ENCODE peak calls at places on chromosomes 2 and 18, in six cellular contexts. H, S, D, X, Z and M are unnamed samples.
A peak's percentile ranks its signal among the peaks of the same experiment; 100 is the strongest.

GRCh38 chr2:113248997-113249770 is 29.5 kb downstream of the PAX8 start:
- DNase-seq in H (peak; percentile 43), S (peak; percentile 23), D (peak; percentile 72), X (peak; percentile 77), Z (peak; percentile 72), M (peak; percentile 81)

GRCh38 chr2:237475704-237476107 is 11.3 kb upstream of the MLPH start:
- DNase-seq in H (no peak), S (no peak), D (no peak), X (no peak), Z (no peak), M (peak; percentile 16)

GRCh38 chr18:50508228-50508627 is 51.7 kb upstream of the MAPK4 start:
- DNase-seq in H (no peak), S (no peak), D (no peak), X (no peak), Z (no peak), M (no peak)

GRCh38 chr2:102522169-102522568 is 49.1 kb downstream of the SLC9A4 start:
- DNase-seq in H (no peak), S (no peak), D (no peak), X (no peak), Z (no peak), M (no peak)

GRCh38 chr2:227796044-227796780 is 17.4 kb upstream of the CCL20 start:
- DNase-seq in H (no peak), S (no peak), D (no peak), X (no peak), Z (peak; percentile 61), M (no peak)

GRCh38 chr2:231238694-231239093 is 40.3 kb downstream of the ARMC9 start:
- DNase-seq in H (no peak), S (no peak), D (no peak), X (no peak), Z (no peak), M (peak; percentile 57)

GRCh38 chr2:207012461-207012860 is 73.1 kb downstream of the CPO start:
- DNase-seq in H (no peak), S (no peak), D (no peak), X (no peak), Z (no peak), M (no peak)

GRCh38 chr2:113167115-113167932 is 6.4 kb upstream of the PSD4 start:
- DNase-seq in H (no peak), S (no peak), D (no peak), X (no peak), Z (peak; percentile 93), M (no peak)

GRCh38 chr2:12262681-12263436 is 453.9 kb upstream of the TRIB2 start:
- DNase-seq in H (no peak), S (no peak), D (no peak), X (no peak), Z (no peak), M (no peak)

GRCh38 chr2:107013884-107014283 is 127.9 kb upstream of the ST6GAL2 start:
- DNase-seq in H (no peak), S (no peak), D (no peak), X (no peak), Z (no peak), M (no peak)

GRCh38 chr18:60549338-60549960 is 176.9 kb upstream of the MC4R start:
- DNase-seq in H (peak; percentile 15), S (no peak), D (peak; percentile 59), X (peak; percentile 43), Z (peak; percentile 44), M (peak; percentile 10)

GRCh38 chr2:149894760-149895159 is 307.2 kb upstream of the MMADHC start:
- DNase-seq in H (no peak), S (no peak), D (peak; percentile 94), X (no peak), Z (no peak), M (no peak)

GRCh38 chr2:241547781-241548450 is 10.6 kb upstream of the BOK start:
- DNase-seq in H (no peak), S (no peak), D (no peak), X (no peak), Z (no peak), M (no peak)

GRCh38 chr2:36352024-36352398 is 3.6 kb upstream of the CRIM1 start:
- DNase-seq in H (no peak), S (peak; percentile 16), D (peak; percentile 20), X (peak; percentile 67), Z (peak; percentile 68), M (peak; percentile 32)

GRCh38 chr18:6414118-6414722 is 491 bp downstream of the L3MBTL4 start:
- DNase-seq in H (no peak), S (no peak), D (no peak), X (peak; percentile 85), Z (peak; percentile 22), M (no peak)
- TF ChIP-seq GABPA in H (no peak), S (no peak), D (no peak), X (no peak), Z (no peak), M (no peak)

DNA sequence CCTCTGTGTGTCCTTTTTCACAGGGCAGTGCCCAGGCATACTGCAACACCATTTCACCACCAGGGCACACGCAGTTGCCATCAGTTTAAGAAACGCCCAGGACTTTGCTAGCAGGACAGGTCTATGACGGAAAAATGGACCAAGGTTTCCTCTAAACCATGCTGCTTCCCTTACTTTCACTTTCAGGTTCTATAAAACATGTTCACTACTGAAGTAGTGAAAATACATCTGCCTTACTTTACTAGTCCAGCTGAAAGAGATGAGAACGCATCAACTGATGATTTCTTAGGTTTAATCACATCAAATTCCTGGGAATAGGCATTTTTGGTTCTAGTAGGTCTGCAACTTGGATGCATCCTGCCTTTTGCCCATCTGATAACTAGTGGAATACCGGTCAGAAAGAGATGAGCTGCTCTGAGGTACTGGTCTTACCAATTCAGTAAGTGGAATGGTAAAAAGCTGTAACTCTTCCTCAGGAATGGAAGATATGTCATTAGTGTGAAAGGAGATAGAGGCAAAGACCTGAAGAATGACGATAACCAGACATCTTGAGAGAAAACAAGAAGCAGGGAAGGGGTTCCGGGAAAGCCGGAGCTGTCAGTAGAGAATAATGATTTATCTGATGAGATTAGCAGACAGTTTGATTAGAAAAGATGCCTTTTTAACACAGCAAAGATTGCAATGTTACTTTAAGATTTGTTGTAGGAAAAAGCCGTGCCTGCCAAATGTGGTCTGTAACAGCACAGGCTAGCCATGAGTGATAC is 110.3 kb downstream of the TCF4 start:
- DNase-seq in H (no peak), S (peak; percentile 4), D (peak; percentile 16), X (no peak), Z (no peak), M (no peak)
- TF ChIP-seq GABPA in H (no peak), S (no peak), D (no peak), X (no peak), Z (no peak), M (no peak)

DNA sequence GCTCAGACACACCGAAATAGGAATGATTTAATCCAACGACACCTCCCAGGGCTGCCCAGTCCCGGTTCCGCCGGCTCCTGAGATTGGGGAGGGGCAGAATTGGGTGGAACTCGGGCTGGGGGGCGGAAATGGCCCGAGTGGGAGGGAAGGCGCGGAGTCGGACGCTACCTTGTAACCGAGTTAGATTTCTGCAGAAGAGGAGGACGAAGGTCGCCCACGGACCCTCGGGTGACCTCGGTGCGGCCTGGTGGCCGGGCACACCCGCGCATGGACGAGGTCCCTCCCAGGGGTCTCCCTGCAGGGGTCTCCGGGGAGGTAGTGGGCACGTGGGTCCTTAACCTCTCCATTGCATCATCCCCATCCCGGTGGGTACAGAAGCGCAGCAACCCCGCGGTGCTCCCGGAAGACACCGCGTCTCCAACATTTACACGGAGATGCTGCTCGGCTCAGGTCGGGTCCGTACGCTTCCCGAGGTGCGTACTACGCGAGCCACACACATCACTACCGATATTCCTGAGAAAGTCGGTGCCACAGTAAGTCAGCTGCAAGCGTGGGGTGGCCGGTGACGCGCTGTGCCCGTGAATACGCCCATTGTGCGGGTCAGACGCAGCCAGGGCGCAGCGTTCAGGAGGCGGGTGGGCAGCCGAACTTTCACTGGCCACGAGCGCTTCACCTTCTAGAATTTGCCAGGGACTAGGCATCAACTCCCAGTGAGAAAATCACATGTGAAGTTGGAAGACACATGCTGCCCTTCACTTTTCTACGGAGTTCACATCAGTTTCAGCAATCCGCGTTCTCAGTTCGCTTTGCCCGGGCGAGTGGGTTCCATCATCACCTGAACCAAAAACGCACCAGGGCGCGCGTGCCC is 3.0 kb downstream of the ZNF516 start:
- DNase-seq in H (no peak), S (no peak), D (peak; percentile 29), X (peak; percentile 51), Z (no peak), M (no peak)
- TF ChIP-seq GABPA in H (no peak), S (no peak), D (no peak), X (no peak), Z (no peak), M (no peak)

GRCh38 chr2:120319135-120319534 is 26.8 kb upstream of the INHBB start:
- DNase-seq in H (no peak), S (no peak), D (no peak), X (no peak), Z (no peak), M (no peak)
- TF ChIP-seq GABPA in H (no peak), S (no peak), D (no peak), X (no peak), Z (no peak), M (no peak)

GRCh38 chr2:189797902-189798301 is 13.7 kb downstream of the PMS1 start:
- DNase-seq in H (no peak), S (no peak), D (no peak), X (no peak), Z (no peak), M (no peak)

GRCh38 chr2:189802396-189802912 is 18.2 kb downstream of the PMS1 start:
- DNase-seq in H (no peak), S (no peak), D (no peak), X (no peak), Z (no peak), M (no peak)

GRCh38 chr2:189798312-189799029 is 14.2 kb downstream of the PMS1 start:
- DNase-seq in H (no peak), S (peak; percentile 25), D (peak; percentile 9), X (peak; percentile 21), Z (peak; percentile 24), M (no peak)

GRCh38 chr2:189799531-189799930 is 15.3 kb downstream of the PMS1 start:
- DNase-seq in H (no peak), S (no peak), D (no peak), X (no peak), Z (no peak), M (no peak)

GRCh38 chr2:189799030-189799331 is 14.7 kb downstream of the PMS1 start:
- DNase-seq in H (no peak), S (no peak), D (no peak), X (no peak), Z (no peak), M (no peak)
- TF ChIP-seq GABPA in H (no peak), S (no peak), D (no peak), X (no peak), Z (no peak), M (no peak)

GRCh38 chr2:45127891-45128290 is 118.6 kb upstream of the SIX2 start:
- DNase-seq in H (no peak), S (no peak), D (no peak), X (no peak), Z (no peak), M (no peak)

GRCh38 chr2:45130758-45131157 is 121.5 kb upstream of the SIX2 start:
- DNase-seq in H (no peak), S (no peak), D (peak; percentile 13), X (no peak), Z (no peak), M (no peak)

GRCh38 chr2:45131587-45131986 is 122.3 kb upstream of the SIX2 start:
- DNase-seq in H (no peak), S (no peak), D (no peak), X (no peak), Z (no peak), M (no peak)

GRCh38 chr2:45127321-45127720 is 118.1 kb upstream of the SIX2 start:
- DNase-seq in H (no peak), S (no peak), D (no peak), X (no peak), Z (no peak), M (no peak)

GRCh38 chr2:45128580-45128997 is 119.3 kb upstream of the SIX2 start:
- DNase-seq in H (no peak), S (no peak), D (no peak), X (peak; percentile 20), Z (no peak), M (no peak)
- TF ChIP-seq GABPA in H (no peak), S (no peak), D (no peak), X (no peak), Z (no peak), M (no peak)